ENCODE peak calls at places on chromosomes 16 and 17, in eight cellular contexts. V is HL-60, Y is GM12865, I is prostate gland, H is BE2C, K is sigmoid colon, F is Caco-2, D is ovary. O is an unnamed sample.

GRCh38 chr16:81239722-81240121 is 1.2 kb downstream of the BCO1 start:
- DNase-seq in V (no peak), Y (no peak), I (no peak), H (no peak), K (no peak), F (no peak), D (no peak), O (no peak)

GRCh38 chr16:78240459-78241222 is 141.2 kb downstream of the WWOX start:
- DNase-seq in V (no peak), Y (no peak), I (peak), H (no peak), K (no peak), F (peak), D (no peak), O (no peak)

GRCh38 chr17:76547183-76547641 is 7.4 kb downstream of the PRCD start:
- DNase-seq in V (peak), Y (peak), I (peak), H (peak), K (no peak), F (peak), D (peak), O (no peak)

GRCh38 chr17:75498726-75499213 is 16.6 kb downstream of the CASKIN2 start:
- DNase-seq in V (peak), Y (no peak), I (no peak), H (no peak), K (no peak), F (no peak), D (no peak), O (no peak)

GRCh38 chr16:38941-39892 is 14.2 kb downstream of the POLR3K start:
- DNase-seq in V (peak), Y (peak), I (no peak), H (no peak), K (no peak), F (no peak), D (no peak), O (peak)

GRCh38 chr16:814974-815373 is 14.4 kb upstream of the GNG13 start:
- DNase-seq in V (no peak), Y (peak), I (no peak), H (no peak), K (no peak), F (no peak), D (no peak), O (no peak)

GRCh38 chr17:46072998-46073397 is 73.9 kb downstream of the STH start:
- DNase-seq in V (no peak), Y (no peak), I (no peak), H (no peak), K (no peak), F (no peak), D (no peak), O (no peak)

GRCh38 chr16:65079549-65079948 is 42.3 kb downstream of the CDH11 start:
- DNase-seq in V (no peak), Y (no peak), I (no peak), H (no peak), K (no peak), F (no peak), D (no peak), O (no peak)

GRCh38 chr17:68612923-68613292 is 11.7 kb upstream of the FAM20A start:
- DNase-seq in V (no peak), Y (no peak), I (no peak), H (no peak), K (no peak), F (no peak), D (no peak), O (no peak)

GRCh38 chr17:9658593-9659211 is 13.4 kb downstream of the USP43 start:
- DNase-seq in V (no peak), Y (no peak), I (no peak), H (no peak), K (no peak), F (no peak), D (no peak), O (no peak)

GRCh38 chr16:70437582-70438324 is 1.1 kb downstream of the ST3GAL2 start:
- DNase-seq in V (no peak), Y (peak), I (no peak), H (peak), K (no peak), F (no peak), D (no peak), O (no peak)

GRCh38 chr17:3669085-3669347 is 404 bp downstream of the EMC6 start:
- DNase-seq in V (no peak), Y (no peak), I (no peak), H (no peak), K (no peak), F (no peak), D (no peak), O (no peak)

GRCh38 chr17:3665834-3666233 is 2.5 kb downstream of the TAX1BP3 start:
- DNase-seq in V (no peak), Y (no peak), I (no peak), H (no peak), K (no peak), F (no peak), D (no peak), O (no peak)

GRCh38 chr17:3666516-3666915 is 1.9 kb downstream of the TAX1BP3 start:
- DNase-seq in V (no peak), Y (no peak), I (peak), H (no peak), K (no peak), F (no peak), D (no peak), O (no peak)

GRCh38 chr17:3668279-3669084 is at the start of the genes EMC6 and TAX1BP3:
- DNase-seq in V (peak), Y (peak), I (peak), H (peak), K (peak), F (peak), D (peak), O (peak)

GRCh38 chr17:3667366-3668278 is 756 bp downstream of the TAX1BP3 start:
- DNase-seq in V (peak), Y (peak), I (peak), H (peak), K (peak), F (peak), D (peak), O (peak)
- TF ChIP-seq CTCF in V (no peak), Y (no peak), I (no peak), H (no peak), K (no peak), F (peak), D (no peak), O (no peak)

GRCh38 chr16:20811889-20812439 is 5.6 kb downstream of the REXO5 start:
- DNase-seq in V (no peak), Y (peak), I (no peak), H (no peak), K (no peak), F (no peak), D (no peak), O (no peak)

GRCh38 chr16:20803192-20803560 is 3.1 kb downstream of the ERI2 start:
- DNase-seq in V (no peak), Y (no peak), I (no peak), H (no peak), K (no peak), F (no peak), D (no peak), O (no peak)

GRCh38 chr16:20806168-20807050 is at the start of the genes ERI2 and REXO5:
- DNase-seq in V (peak), Y (peak), I (peak), H (peak), K (peak), F (peak), D (peak), O (peak)

GRCh38 chr16:20803561-20804214 is 2.6 kb downstream of the ERI2 start:
- DNase-seq in V (no peak), Y (no peak), I (no peak), H (no peak), K (no peak), F (no peak), D (no peak), O (no peak)

GRCh38 chr16:20807822-20808207 is 1.5 kb downstream of the REXO5 start:
- DNase-seq in V (no peak), Y (no peak), I (no peak), H (no peak), K (no peak), F (no peak), D (no peak), O (no peak)
- H3K4me3 ChIP-seq in V (peak), Y (peak), I (no peak), H (peak), K (no peak), F (no peak), D (no peak), O (peak)

GRCh38 chr16:9337262-9338032 is 246.0 kb downstream of the HAPSTR1 start:
- DNase-seq in V (no peak), Y (no peak), I (no peak), H (no peak), K (no peak), F (no peak), D (no peak), O (no peak)
- TF ChIP-seq CTCF in V (no peak), Y (no peak), I (no peak), H (no peak), K (no peak), F (no peak), D (no peak), O (no peak)

GRCh38 chr17:13601776-13602551 is at the start of gene HS3ST3A1:
- DNase-seq in V (no peak), Y (no peak), I (peak), H (peak), K (peak), F (no peak), D (peak), O (no peak)

GRCh38 chr17:13600475-13601316 is 1.0 kb downstream of the HS3ST3A1 start:
- DNase-seq in V (no peak), Y (no peak), I (no peak), H (peak), K (no peak), F (no peak), D (peak), O (no peak)

GRCh38 chr17:13599168-13599577 is 2.6 kb downstream of the HS3ST3A1 start:
- DNase-seq in V (no peak), Y (no peak), I (no peak), H (no peak), K (no peak), F (no peak), D (no peak), O (no peak)

GRCh38 chr17:13599808-13600398 is 1.8 kb downstream of the HS3ST3A1 start:
- DNase-seq in V (no peak), Y (no peak), I (no peak), H (no peak), K (no peak), F (no peak), D (no peak), O (no peak)

GRCh38 chr17:13601317-13601775 is 383 bp downstream of the HS3ST3A1 start:
- DNase-seq in V (no peak), Y (no peak), I (no peak), H (peak), K (peak), F (no peak), D (peak), O (no peak)
- H3K4me3 ChIP-seq in V (no peak), Y (no peak), I (peak), H (peak), K (peak), F (no peak), D (peak), O (peak)

GRCh38 chr17:30720013-30720471 is 104.5 kb downstream of the CRLF3 start:
- DNase-seq in V (no peak), Y (no peak), I (no peak), H (no peak), K (peak), F (no peak), D (peak), O (no peak)

GRCh38 chr17:30717290-30718098 is 107.0 kb downstream of the CRLF3 start:
- DNase-seq in V (no peak), Y (no peak), I (no peak), H (no peak), K (peak), F (no peak), D (no peak), O (no peak)

GRCh38 chr17:30716461-30717289 is 107.8 kb downstream of the CRLF3 start:
- DNase-seq in V (peak), Y (no peak), I (no peak), H (peak), K (peak), F (no peak), D (no peak), O (no peak)
- TF ChIP-seq CTCF in V (no peak), Y (no peak), I (no peak), H (no peak), K (no peak), F (no peak), D (no peak), O (no peak)

DNA sequence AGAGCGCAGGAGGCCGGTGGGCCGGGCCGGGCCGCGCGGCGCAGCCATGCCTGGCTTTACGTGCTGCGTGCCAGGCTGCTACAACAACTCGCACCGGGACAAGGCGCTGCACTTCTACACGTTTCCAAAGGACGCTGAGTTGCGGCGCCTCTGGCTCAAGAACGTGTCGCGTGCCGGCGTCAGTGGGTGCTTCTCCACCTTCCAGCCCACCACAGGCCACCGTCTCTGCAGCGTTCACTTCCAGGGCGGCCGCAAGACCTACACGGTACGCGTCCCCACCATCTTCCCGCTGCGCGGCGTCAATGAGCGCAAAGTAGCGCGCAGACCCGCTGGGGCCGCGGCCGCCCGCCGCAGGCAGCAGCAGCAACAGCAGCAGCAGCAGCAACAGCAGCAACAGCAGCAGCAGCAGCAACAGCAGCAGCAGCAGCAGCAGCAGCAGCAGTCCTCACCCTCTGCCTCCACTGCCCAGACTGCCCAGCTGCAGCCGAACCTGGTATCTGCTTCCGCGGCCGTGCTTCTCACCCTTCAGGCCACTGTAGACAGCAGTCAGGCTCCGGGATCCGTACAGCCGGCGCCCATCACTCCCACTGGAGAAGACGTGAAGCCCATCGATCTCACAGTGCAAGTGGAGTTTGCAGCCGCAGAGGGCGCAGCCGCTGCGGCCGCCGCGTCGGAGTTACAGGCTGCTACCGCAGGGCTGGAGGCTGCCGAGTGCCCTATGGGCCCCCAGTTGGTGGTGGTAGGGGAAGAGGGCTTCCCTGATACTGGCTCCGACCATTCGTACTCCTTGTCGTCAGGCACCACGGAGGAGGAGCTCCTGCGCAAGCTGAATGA is 606 bp downstream of the THAP11 start:
- DNase-seq in V (peak), Y (peak), I (peak), H (peak), K (peak), F (peak), D (peak), O (no peak)
- H3K4me3 ChIP-seq in V (peak), Y (peak), I (peak), H (peak), K (peak), F (peak), D (peak), O (peak)

DNA sequence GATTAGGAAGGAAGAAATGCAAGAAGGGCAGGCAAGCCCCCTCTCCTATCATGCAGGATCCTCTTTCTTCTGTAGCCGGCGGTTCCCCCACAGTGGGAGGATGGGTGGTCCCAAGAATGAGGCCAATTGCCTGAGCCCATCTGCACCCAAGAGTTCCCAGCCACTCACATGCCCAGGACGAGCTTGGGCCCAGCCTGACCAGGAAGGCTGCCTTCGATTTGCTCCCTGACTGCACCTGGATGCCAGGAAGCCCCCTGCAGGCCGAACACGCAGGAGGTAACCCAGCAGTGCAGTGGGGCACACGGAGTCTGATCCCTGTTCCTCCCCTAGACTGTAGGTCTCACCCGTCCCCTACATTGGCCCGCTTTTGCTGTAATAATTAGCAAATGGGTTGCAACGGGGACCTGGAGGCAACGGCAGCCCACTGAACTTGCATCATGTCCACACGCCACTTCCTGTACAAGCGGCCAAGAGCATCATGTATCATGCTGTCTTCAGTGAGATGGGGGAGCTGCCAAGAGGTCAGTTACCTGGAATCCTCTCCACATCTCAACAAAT is 67.5 kb downstream of the AMFR start:
- DNase-seq in V (peak), Y (peak), I (no peak), H (peak), K (peak), F (peak), D (peak), O (no peak)
- TF ChIP-seq CTCF in V (no peak), Y (peak), I (no peak), H (peak), K (no peak), F (peak), D (no peak), O (no peak)

DNA sequence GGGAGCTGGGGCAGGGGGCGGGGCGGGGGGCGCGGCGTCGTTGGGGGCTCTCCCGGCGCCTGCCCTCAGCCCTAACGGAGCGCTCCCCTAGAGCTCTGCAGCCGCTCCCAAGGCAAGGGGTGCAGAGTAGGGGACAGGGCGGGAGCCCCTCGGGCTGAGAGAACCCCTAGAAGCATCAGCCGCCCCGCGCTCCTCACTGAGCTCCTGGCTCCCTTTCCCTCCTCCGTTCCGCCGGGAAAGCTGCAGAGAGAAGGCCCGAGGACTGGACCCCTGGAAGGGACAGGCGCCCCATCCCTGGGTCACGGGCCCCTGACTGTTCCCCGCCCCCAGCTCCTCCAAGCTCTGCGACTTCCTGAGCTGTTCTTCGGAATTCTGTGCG is 232 bp upstream of the PLXDC1 start:
- DNase-seq in V (no peak), Y (no peak), I (no peak), H (no peak), K (peak), F (no peak), D (no peak), O (no peak)
- H3K4me3 ChIP-seq in V (peak), Y (no peak), I (peak), H (no peak), K (peak), F (peak), D (peak), O (no peak)

GRCh38 chr17:13575922-13576419 is 25.8 kb downstream of the HS3ST3A1 start:
- DNase-seq in V (no peak), Y (no peak), I (no peak), H (no peak), K (no peak), F (no peak), D (no peak), O (no peak)

GRCh38 chr17:13568746-13569739 is 32.7 kb downstream of the HS3ST3A1 start:
- DNase-seq in V (no peak), Y (peak), I (no peak), H (no peak), K (no peak), F (no peak), D (no peak), O (no peak)

GRCh38 chr17:13569740-13570137 is 32.0 kb downstream of the HS3ST3A1 start:
- DNase-seq in V (no peak), Y (no peak), I (no peak), H (no peak), K (no peak), F (no peak), D (no peak), O (no peak)

GRCh38 chr17:13575466-13575865 is 26.3 kb downstream of the HS3ST3A1 start:
- DNase-seq in V (no peak), Y (no peak), I (no peak), H (no peak), K (no peak), F (no peak), D (no peak), O (no peak)

GRCh38 chr17:13572581-13572980 is 29.1 kb downstream of the HS3ST3A1 start:
- DNase-seq in V (no peak), Y (no peak), I (no peak), H (no peak), K (no peak), F (no peak), D (no peak), O (no peak)
- TF ChIP-seq CTCF in V (no peak), Y (no peak), I (no peak), H (no peak), K (no peak), F (no peak), D (no peak), O (no peak)